ENCODE peak calls at places on chromosomes 1 and 21, in four cellular contexts. U is T-cell, R is left cardiac atrium, J is HepG2. G is an unnamed sample.

GRCh38 chr21:43985690-43986251 is 26.3 kb upstream of the TRAPPC10 start:
- ATAC-seq in J (peak; percentile 57), R (peak; percentile 20), U (peak; percentile 41), G (no peak)

GRCh38 chr1:66366618-66367017 is 167.3 kb upstream of the SGIP1 start:
- ATAC-seq in R (no peak), J (no peak), U (no peak), G (peak; percentile 24)

GRCh38 chr1:79293611-79294010 is 287.1 kb upstream of the ADGRL4 start:
- ATAC-seq in R (no peak), U (no peak), J (no peak), G (no peak)

GRCh38 chr21:34846601-34847112 is 177.9 kb downstream of the CLIC6 start:
- ATAC-seq in U (no peak), R (peak; percentile 28), J (no peak), G (no peak)

GRCh38 chr1:57033222-57034019 is 67.6 kb upstream of the C8B start:
- ATAC-seq in U (no peak), R (no peak), J (no peak), G (peak; percentile 38)

GRCh38 chr1:38006008-38006828 is 904 bp upstream of the FHL3 start:
- ATAC-seq in J (peak; percentile 31), R (peak; percentile 24), U (no peak), G (no peak)

GRCh38 chr1:67159233-67159632 is 7.0 kb upstream of the IL23R start:
- ATAC-seq in J (no peak), R (no peak), U (no peak), G (peak; percentile 85)

GRCh38 chr1:1471389-1472045 is at the start of gene ATAD3B:
- ATAC-seq in J (peak; percentile 89), U (peak; percentile 96), R (peak; percentile 98), G (peak; percentile 99)

GRCh38 chr21:46532080-46532479 is 72.8 kb downstream of the S100B start:
- ATAC-seq in R (no peak), U (peak; percentile 94), J (no peak), G (no peak)

GRCh38 chr1:91080650-91081049 is 58.8 kb upstream of the ZNF644 start:
- ATAC-seq in U (no peak), J (no peak), R (no peak), G (no peak)

GRCh38 chr1:92399076-92399475 is 87.6 kb downstream of the GFI1 start:
- ATAC-seq in J (no peak), R (no peak), U (no peak), G (no peak)

GRCh38 chr21:36572091-36572490 is 92.2 kb upstream of the CLDN14 start:
- ATAC-seq in R (no peak), J (no peak), U (no peak), G (no peak)

GRCh38 chr1:51313268-51313852 is 17.0 kb downstream of the TTC39A start:
- ATAC-seq in R (no peak), U (no peak), J (peak; percentile 67), G (no peak)

GRCh38 chr21:36070999-36071398 is 1.2 kb downstream of the CBR1 start:
- ATAC-seq in U (no peak), R (no peak), J (no peak), G (no peak)